ENCODE peak calls at places on chromosome 16, in nine cellular contexts. V, F, K, L, R, M, I, Z and C are unnamed samples.
A peak's percentile ranks its signal among the peaks of the same experiment; 100 is the strongest.

GRCh38 chr16:25006504-25007055 is 8.6 kb downstream of the ARHGAP17 start:
- DNase-seq in V (peak; percentile 63), F (no peak), K (no peak), L (no peak), R (no peak), M (no peak), I (no peak), Z (no peak), C (no peak)

GRCh38 chr16:2246301-2246885 is 5.0 kb downstream of the ECI1 start:
- DNase-seq in V (no peak), F (no peak), K (no peak), L (no peak), R (no peak), M (no peak), I (no peak), Z (no peak), C (no peak)

GRCh38 chr16:81601601-81602251 is 157.1 kb downstream of the CMIP start:
- DNase-seq in V (no peak), F (no peak), K (no peak), L (no peak), R (no peak), M (no peak), I (no peak), Z (no peak), C (no peak)

GRCh38 chr16:89410794-89411309 is 79.5 kb downstream of the ANKRD11 start:
- DNase-seq in V (peak; percentile 89), F (no peak), K (peak; percentile 43), L (no peak), R (no peak), M (peak; percentile 82), I (peak; percentile 29), Z (peak; percentile 61), C (no peak)

GRCh38 chr16:64742560-64742959 is 379.3 kb downstream of the CDH11 start:
- DNase-seq in V (no peak), F (no peak), K (no peak), L (no peak), R (no peak), M (no peak), I (no peak), Z (no peak), C (no peak)

GRCh38 chr16:1429026-1429425 is 1.9 kb upstream of the PERCC1 start:
- DNase-seq in V (no peak), F (no peak), K (no peak), L (no peak), R (no peak), M (no peak), I (no peak), Z (no peak), C (no peak)

GRCh38 chr16:59192551-59193199 is 458.6 kb upstream of the GOT2 start:
- DNase-seq in V (peak; percentile 19), F (no peak), K (no peak), L (no peak), R (peak; percentile 63), M (no peak), I (no peak), Z (no peak), C (no peak)

GRCh38 chr16:22938647-22939046 is 124.7 kb downstream of the HS3ST2 start:
- DNase-seq in V (peak; percentile 6), F (no peak), K (no peak), L (no peak), R (no peak), M (no peak), I (no peak), Z (no peak), C (no peak)

GRCh38 chr16:64051826-64052225 is 1070.0 kb downstream of the CDH11 start:
- DNase-seq in V (peak; percentile 3), F (no peak), K (no peak), L (no peak), R (no peak), M (no peak), I (no peak), Z (no peak), C (no peak)

GRCh38 chr16:53740476-53740875 is 36.5 kb downstream of the FTO start:
- DNase-seq in V (peak; percentile 42), F (no peak), K (no peak), L (no peak), R (no peak), M (no peak), I (no peak), Z (no peak), C (no peak)

GRCh38 chr16:3113765-3114479 is 1.5 kb downstream of the ZNF205 start:
- DNase-seq in V (peak; percentile 34), F (no peak), K (no peak), L (no peak), R (no peak), M (no peak), I (no peak), Z (no peak), C (no peak)

GRCh38 chr16:21228473-21228872 is 5.0 kb upstream of the ANKS4B start:
- DNase-seq in V (no peak), F (no peak), K (no peak), L (no peak), R (no peak), M (no peak), I (no peak), Z (no peak), C (no peak)

GRCh38 chr16:17131351-17131750 is 339.4 kb downstream of the XYLT1 start:
- DNase-seq in V (no peak), F (no peak), K (no peak), L (no peak), R (no peak), M (no peak), I (no peak), Z (no peak), C (no peak)
- TF ChIP-seq CTCF in V (no peak), F (peak; percentile 16), K (no peak), L (no peak), R (no peak), M (no peak), I (no peak), Z (no peak), C (no peak)

GRCh38 chr16:73048292-73049050 is 543 bp upstream of the ZFHX3 start:
- DNase-seq in V (no peak), F (no peak), K (peak; percentile 78), L (no peak), R (peak; percentile 79), M (peak; percentile 83), I (no peak), Z (no peak), C (no peak)
- TF ChIP-seq CTCF in V (no peak), F (peak; percentile 23), K (no peak), L (no peak), R (no peak), M (no peak), I (peak; percentile 15), Z (no peak), C (no peak)

DNA sequence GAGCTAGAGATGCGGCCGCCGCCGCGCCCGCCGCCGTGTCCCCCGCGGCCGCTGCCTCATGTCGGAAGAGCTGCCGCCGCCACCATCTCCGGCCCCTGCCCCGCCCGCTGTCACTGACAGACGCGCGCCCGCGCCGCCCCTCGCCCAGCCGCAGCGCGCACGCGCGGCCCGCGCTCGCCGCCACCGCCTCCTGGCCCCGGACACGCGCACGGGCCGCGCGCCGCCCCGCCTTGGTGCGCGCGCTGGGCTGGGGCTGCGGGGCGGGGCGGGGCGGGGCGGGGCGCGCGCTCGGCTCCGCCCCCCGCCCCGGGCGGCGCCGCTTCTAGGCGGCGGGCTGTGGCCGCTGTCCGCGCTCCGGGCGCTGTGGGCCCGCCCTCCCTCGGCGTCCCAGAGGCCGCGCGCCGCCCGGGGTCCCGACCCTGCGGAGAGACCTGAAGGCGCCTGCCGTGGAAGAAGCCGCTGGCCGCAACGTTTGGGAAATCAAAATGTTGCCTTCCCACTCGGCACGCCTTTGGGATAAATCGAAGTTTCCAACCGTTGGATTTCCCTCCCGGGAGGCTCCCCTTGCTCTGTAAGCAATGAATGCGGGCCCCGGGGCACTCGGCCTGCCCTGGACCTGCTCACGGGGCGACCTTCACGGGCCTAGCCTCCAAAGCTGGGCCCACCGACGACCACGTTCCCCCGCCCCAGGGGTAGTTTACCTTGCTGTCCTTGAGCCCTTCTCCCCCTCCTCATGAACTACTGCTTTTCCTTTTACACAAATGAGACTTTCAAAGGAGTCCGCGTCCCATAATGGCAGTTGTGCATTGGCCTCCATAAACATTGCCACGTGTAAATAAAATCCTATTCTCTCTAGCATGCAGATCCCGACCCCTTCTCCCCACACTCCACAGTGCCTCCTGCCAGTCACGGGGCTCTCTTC is at the start of gene ADCY9:
- DNase-seq in V (peak; percentile 84), F (peak; percentile 65), K (peak; percentile 88), L (peak; percentile 79), R (peak; percentile 72), M (peak; percentile 86), I (peak; percentile 90), Z (peak; percentile 12), C (peak; percentile 80)
- TF ChIP-seq CTCF in V (no peak), F (no peak), K (peak; percentile 2), L (no peak), R (no peak), M (no peak), I (no peak), Z (no peak), C (no peak)

DNA sequence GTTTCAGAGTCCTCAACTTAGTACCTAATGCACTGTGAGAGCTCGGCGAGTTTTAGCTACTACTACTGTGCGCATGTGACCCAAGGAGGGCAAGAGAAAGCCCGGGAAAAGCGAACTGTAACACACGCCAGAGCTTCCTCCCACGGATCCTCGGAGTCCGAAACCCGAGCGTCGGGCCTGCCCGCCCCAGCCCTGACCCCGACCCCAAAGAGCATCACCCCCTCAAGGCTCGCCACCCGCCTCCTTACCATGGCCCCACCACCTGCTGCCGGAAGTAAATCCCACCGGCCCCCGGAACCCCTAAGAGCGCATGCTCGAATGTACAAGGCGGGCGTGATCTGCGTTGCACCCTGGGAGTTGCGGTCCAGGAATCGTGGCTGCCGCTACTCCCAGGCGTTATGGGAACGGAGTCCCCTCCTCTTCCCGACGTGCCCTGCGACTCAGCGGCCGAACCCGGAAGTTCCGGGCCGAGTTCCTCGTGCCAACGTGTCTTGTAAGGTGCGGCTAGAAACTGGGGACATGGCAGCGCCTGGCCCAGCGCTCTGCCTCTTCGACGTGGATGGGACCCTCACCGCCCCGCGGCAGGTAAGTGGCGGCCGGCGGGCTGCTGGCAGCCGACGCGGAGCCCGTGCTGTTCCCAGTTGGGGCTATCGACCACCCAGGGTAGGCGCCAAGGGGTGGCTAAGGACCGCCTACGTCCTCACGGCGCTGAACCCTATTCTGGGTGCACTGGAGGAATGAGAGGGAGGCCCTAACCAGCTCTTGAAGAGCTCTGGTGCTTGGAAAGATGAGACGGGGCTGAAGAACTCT is at the start of the genes PMM2 and TMEM186:
- DNase-seq in V (peak; percentile 96), F (peak; percentile 98), K (peak; percentile 94), L (peak; percentile 99), R (peak; percentile 86), M (peak; percentile 98), I (peak; percentile 98), Z (peak; percentile 91), C (peak; percentile 89)
- TF ChIP-seq CTCF in V (no peak), F (no peak), K (no peak), L (peak; percentile 33), R (peak; percentile 15), M (no peak), I (no peak), Z (no peak), C (no peak)

DNA sequence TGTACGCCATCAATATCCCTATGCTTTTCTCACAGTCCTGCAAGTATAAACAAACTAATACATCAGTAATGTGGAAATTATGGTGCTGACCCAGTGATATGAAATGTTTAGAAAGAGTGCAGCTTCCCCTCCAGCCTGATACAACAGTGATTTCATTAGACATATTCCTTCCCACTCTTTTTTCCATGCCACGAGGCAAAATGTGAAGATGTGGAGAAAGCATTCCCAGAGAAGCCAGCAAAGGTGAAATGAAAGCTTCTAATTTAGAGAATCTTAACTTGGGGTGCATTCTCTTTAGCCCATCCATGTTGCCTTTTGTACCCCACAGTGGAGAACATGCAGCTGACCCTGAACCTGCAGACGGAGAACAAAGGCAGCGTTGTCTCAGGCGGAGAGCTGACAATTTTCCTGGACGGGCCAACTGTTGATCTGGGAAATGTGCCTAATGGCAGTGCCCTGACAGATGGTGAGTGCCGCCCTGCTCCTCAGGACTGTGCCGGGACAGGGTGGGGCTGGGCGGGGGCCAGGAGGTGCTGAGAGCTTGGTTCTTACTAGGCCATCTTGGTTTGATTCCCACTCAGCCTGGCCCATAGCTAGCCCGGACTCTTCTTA is 77.8 kb downstream of the WWP2 start:
- DNase-seq in V (peak; percentile 19), F (no peak), K (peak; percentile 52), L (peak; percentile 82), R (no peak), M (no peak), I (no peak), Z (no peak), C (no peak)
- TF ChIP-seq CTCF in V (no peak), F (no peak), K (no peak), L (no peak), R (no peak), M (no peak), I (no peak), Z (no peak), C (no peak)